ENCODE peak calls at places on chromosomes 11 and 22, in five cellular contexts. T, X, F, I and G are unnamed samples.

GRCh38 chr11:75028321-75029097 is 39.8 kb downstream of the NEU3 start:
- DNase-seq in X (no peak), I (no peak), T (no peak), F (no peak), G (no peak)

GRCh38 chr22:39282642-39283311 is 36.6 kb downstream of the RPL3 start:
- DNase-seq in I (no peak), X (no peak), F (no peak), T (no peak), G (no peak)

GRCh38 chr11:57567512-57568329 is at the start of gene UBE2L6:
- DNase-seq in T (no peak), I (no peak), F (no peak), X (no peak), G (peak)

GRCh38 chr11:71488086-71488967 is 35.3 kb downstream of the NADSYN1 start:
- DNase-seq in F (no peak), X (no peak), T (peak), I (no peak), G (no peak)

GRCh38 chr22:30922151-30922611 is 46.4 kb downstream of the MORC2 start:
- DNase-seq in F (peak), T (no peak), X (no peak), I (no peak), G (no peak)

GRCh38 chr11:9057888-9058287 is 33.5 kb downstream of the SCUBE2 start:
- DNase-seq in F (no peak), T (no peak), I (no peak), X (no peak), G (no peak)

GRCh38 chr11:78397398-78397797 is 20.2 kb downstream of the GAB2 start:
- DNase-seq in I (no peak), X (no peak), T (no peak), F (peak), G (no peak)

GRCh38 chr22:32341122-32341740 is 16.4 kb upstream of the RFPL3 start:
- DNase-seq in I (no peak), T (no peak), F (no peak), X (no peak), G (no peak)

GRCh38 chr11:126968915-126969314 is 31.7 kb downstream of the KIRREL3 start:
- DNase-seq in F (no peak), I (peak), T (no peak), X (no peak), G (peak)

GRCh38 chr22:45548991-45549736 is 46.5 kb downstream of the FBLN1 start:
- DNase-seq in F (no peak), X (no peak), T (no peak), I (no peak), G (no peak)

GRCh38 chr11:62449451-62449851 is 30.6 kb downstream of the SCGB1A1 start:
- DNase-seq in X (no peak), F (no peak), T (no peak), I (no peak), G (no peak)

GRCh38 chr11:130775306-130776043 is 140.8 kb downstream of the SNX19 start:
- DNase-seq in X (no peak), I (no peak), F (no peak), T (no peak), G (no peak)

GRCh38 chr22:33539902-33540751 is 380.1 kb downstream of the LARGE1 start:
- DNase-seq in F (no peak), T (no peak), I (no peak), X (peak), G (no peak)

GRCh38 chr11:63668396-63668795 is 2.8 kb downstream of the ATL3 start:
- DNase-seq in F (no peak), X (no peak), T (no peak), I (no peak), G (no peak)

GRCh38 chr11:70707821-70708220 is 309.5 kb downstream of the CTTN start:
- DNase-seq in F (no peak), I (no peak), T (no peak), X (no peak), G (no peak)

GRCh38 chr11:1878134-1879031 is 13.3 kb downstream of the PRR33 start:
- DNase-seq in X (no peak), T (no peak), F (no peak), I (no peak), G (no peak)

GRCh38 chr11:82899191-82899820 is 924 bp downstream of the PRCP start:
- DNase-seq in F (peak), X (peak), T (no peak), I (no peak), G (no peak)

GRCh38 chr22:27204280-27204679 is 546.9 kb downstream of the MIAT start:
- DNase-seq in T (no peak), X (no peak), I (no peak), F (no peak), G (no peak)

GRCh38 chr22:27206001-27206746 is 548.8 kb downstream of the MIAT start:
- DNase-seq in I (no peak), X (no peak), F (no peak), T (no peak), G (no peak)

GRCh38 chr22:27207907-27208306 is 550.5 kb downstream of the MIAT start:
- DNase-seq in X (no peak), F (no peak), I (no peak), T (no peak), G (no peak)

GRCh38 chr22:27204817-27205216 is 547.4 kb downstream of the MIAT start:
- DNase-seq in I (no peak), F (no peak), T (no peak), X (no peak), G (no peak)

DNA sequence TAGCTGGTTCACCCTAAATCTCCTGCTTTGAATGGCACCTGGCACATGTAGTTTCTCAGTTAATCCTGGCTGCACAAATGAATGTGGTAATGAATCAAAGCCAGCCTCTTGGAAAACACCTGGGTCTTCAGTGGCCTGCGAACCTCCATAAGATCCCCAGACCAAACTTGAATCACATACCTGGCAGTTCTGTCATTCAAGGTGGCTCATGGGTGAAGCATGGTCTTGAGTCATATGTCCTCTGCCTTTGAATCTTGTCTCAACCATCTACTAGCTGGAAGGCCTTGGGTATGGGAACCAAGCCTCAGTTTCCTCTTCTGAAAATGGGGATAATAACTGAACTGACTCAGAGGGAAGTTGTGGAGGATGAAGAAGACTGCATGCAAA is 549.4 kb downstream of the MIAT start:
- DNase-seq in F (no peak), X (no peak), T (no peak), I (no peak), G (no peak)
- TF ChIP-seq SUZ12 in F (no peak), X (no peak), T (no peak), I (no peak), G (no peak)

GRCh38 chr11:31795706-31796522 is 15.2 kb downstream of the PAX6 start:
- DNase-seq in T (no peak), X (no peak), I (no peak), F (no peak), G (no peak)
- TF ChIP-seq SUZ12 in T (no peak), X (no peak), I (no peak), F (no peak), G (no peak)

DNA sequence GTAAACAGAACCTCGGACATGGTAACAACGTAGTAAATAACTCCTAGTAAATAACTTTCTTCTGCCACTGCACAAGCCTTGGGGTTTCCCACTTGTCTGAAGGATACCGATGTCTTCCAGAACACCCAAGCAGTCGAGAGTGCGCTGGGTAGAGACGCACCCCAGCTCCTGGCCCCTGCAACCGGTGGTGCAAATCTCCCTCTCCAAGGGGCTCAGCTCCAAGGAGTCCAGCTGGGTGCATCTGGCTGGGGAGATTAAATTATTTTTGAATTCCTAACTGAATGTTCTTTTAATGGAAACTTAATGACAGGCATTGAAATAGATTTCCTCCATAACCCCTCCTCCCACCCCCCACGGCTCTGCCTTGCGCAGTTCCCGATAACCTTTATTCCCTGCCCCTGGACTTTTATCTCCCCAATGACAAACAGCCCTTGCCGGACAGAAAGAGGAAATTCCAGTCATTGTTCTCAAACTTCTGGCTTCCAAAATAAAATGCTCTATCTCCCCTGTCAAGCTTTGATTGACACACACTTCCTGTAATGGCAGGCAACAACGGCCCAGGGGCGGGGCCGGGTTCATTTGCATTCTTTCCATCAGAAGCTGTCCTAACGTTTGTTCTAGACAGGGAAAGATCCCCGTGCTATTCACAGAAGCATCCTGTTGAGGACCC is 31.2 kb downstream of the KCNJ1 start:
- DNase-seq in F (no peak), X (peak), I (no peak), T (no peak), G (no peak)
- TF ChIP-seq SUZ12 in F (no peak), X (no peak), I (no peak), T (no peak), G (no peak)

GRCh38 chr11:115872418-115872817 is 368.2 kb upstream of the CADM1 start:
- DNase-seq in F (no peak), T (no peak), X (no peak), I (no peak), G (no peak)

GRCh38 chr11:115871161-115871750 is 367.0 kb upstream of the CADM1 start:
- DNase-seq in I (no peak), F (no peak), T (no peak), X (no peak), G (no peak)

GRCh38 chr11:115873813-115874212 is 369.6 kb upstream of the CADM1 start:
- DNase-seq in I (no peak), X (no peak), T (no peak), F (peak), G (no peak)

GRCh38 chr11:115869780-115870431 is 365.7 kb upstream of the CADM1 start:
- DNase-seq in I (peak), F (peak), T (peak), X (peak), G (peak)

DNA sequence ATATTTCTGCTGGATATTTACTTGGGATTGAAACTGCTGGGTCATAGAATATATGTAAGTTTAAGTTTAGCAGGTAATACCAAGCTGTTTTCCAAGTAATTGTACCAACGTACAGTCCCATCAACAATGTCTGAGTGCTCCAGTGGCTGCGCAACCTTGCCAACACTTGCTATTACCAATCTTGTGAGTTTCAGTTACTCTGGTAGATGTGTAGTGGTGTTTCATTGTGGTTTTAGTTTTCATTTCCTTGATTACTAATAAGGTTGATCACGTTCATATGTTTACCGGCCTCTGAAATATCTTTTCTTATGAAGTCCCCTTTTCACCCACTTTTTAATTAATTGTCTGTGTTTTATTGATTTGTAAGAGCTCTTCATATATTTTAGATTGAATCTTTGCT is 370.6 kb upstream of the CADM1 start:
- DNase-seq in X (no peak), F (peak), T (no peak), I (no peak), G (no peak)
- TF ChIP-seq SUZ12 in X (no peak), F (no peak), T (no peak), I (no peak), G (no peak)

GRCh38 chr22:17397756-17398155 is 28.5 kb downstream of the CECR2 start:
- DNase-seq in F (no peak), I (no peak), X (no peak), T (no peak), G (no peak)
- TF ChIP-seq SUZ12 in F (no peak), I (no peak), X (no peak), T (no peak), G (no peak)